ENCODE peak calls at places on chromosome X, in nine cellular contexts. V is activated CD8-positive, alpha-beta T cell treated with anti-CD3 and anti-CD28 coated beads for 36 hours; U is anterior cingulate cortex; J is amniotic stem cell; S is lower leg skin; O is suprapubic skin; T is NCI-H526; A is nephron progenitor cell; N is AML-193. M is an unnamed sample.

GRCh38 chrX:140766024-140766611 is 56.6 kb downstream of the LINC00632 start:
- DNase-seq in V (peak), U (peak), J (no peak), S (no peak), O (peak), T (peak), A (peak), N (no peak), M (no peak)

GRCh38 chrX:3678287-3678686 is 35.2 kb downstream of the PRKX start:
- DNase-seq in V (no peak), U (no peak), J (no peak), S (no peak), O (no peak), T (no peak), A (no peak), N (no peak), M (no peak)

GRCh38 chrX:155148724-155149537 is 67.3 kb upstream of the VBP1 start:
- DNase-seq in V (peak), U (no peak), J (no peak), S (no peak), O (no peak), T (peak), A (peak), N (peak), M (no peak)

GRCh38 chrX:150643271-150643670 is 49.9 kb upstream of the MTMR1 start:
- DNase-seq in V (no peak), U (no peak), J (no peak), S (no peak), O (no peak), T (no peak), A (no peak), N (no peak), M (no peak)

GRCh38 chrX:40471965-40472648 is 108.7 kb upstream of the ATP6AP2 start:
- DNase-seq in V (peak), U (peak), J (no peak), S (no peak), O (no peak), T (peak), A (peak), N (no peak), M (peak)

GRCh38 chrX:12494400-12495138 is 296.6 kb upstream of the PRPS2 start:
- DNase-seq in V (no peak), U (no peak), J (no peak), S (no peak), O (no peak), T (no peak), A (no peak), N (no peak), M (no peak)

GRCh38 chrX:9144643-9145290 is 110.8 kb upstream of the FAM9B start:
- DNase-seq in V (no peak), U (no peak), J (no peak), S (no peak), O (no peak), T (no peak), A (no peak), N (no peak), M (no peak)

GRCh38 chrX:22135994-22136684 is 104.0 kb downstream of the PHEX start:
- DNase-seq in V (peak), U (peak), J (peak), S (no peak), O (no peak), T (peak), A (peak), N (peak), M (peak)

GRCh38 chrX:40130207-40130606 is 32.4 kb upstream of the BCOR start:
- DNase-seq in V (no peak), U (no peak), J (no peak), S (no peak), O (no peak), T (no peak), A (no peak), N (no peak), M (no peak)